ENCODE peak calls at places on chromosomes 13 and 19, in seven cellular contexts. T is fibroblast of gingiva; G is upper lobe of left lung; D is NCI-H1930; I is T-helper 9 cell; Q is hippocampal formation; N is stimulated activated CD8-positive, alpha-beta memory T cell treated with anti-CD3 and anti-CD28 coated beads, Interleukin-15, amount 100 ng/mL, for 1 hour. F is an unnamed sample.

GRCh38 chr13:113145911-113146598 is 12.4 kb upstream of the PROZ start:
- DNase-seq in D (no peak), G (no peak), T (no peak), Q (no peak), N (no peak), I (no peak), F (no peak)

GRCh38 chr19:57566396-57567256 is 7.0 kb upstream of the ZNF550 start:
- DNase-seq in D (no peak), N (no peak), T (peak; percentile 22), I (no peak), G (no peak), Q (no peak), F (no peak)

GRCh38 chr19:50380137-50380536 is 3.9 kb downstream of the NR1H2 start:
- DNase-seq in Q (no peak), T (no peak), N (no peak), G (no peak), D (no peak), I (no peak), F (no peak)

GRCh38 chr19:3817761-3818160 is 31.6 kb upstream of the MATK start:
- DNase-seq in D (no peak), G (no peak), T (no peak), N (no peak), I (no peak), Q (no peak), F (no peak)

GRCh38 chr13:40609972-40610726 is 56.3 kb downstream of the FOXO1 start:
- DNase-seq in I (no peak), Q (no peak), T (no peak), G (no peak), D (no peak), N (no peak), F (peak; percentile 10)

GRCh38 chr19:31451686-31452325 is 102.6 kb upstream of the TSHZ3 start:
- DNase-seq in T (no peak), G (no peak), Q (no peak), D (no peak), I (no peak), N (no peak), F (no peak)

GRCh38 chr13:111132948-111133347 is 17.8 kb downstream of the ARHGEF7 start:
- DNase-seq in I (no peak), D (no peak), N (no peak), Q (no peak), G (no peak), T (no peak), F (no peak)

GRCh38 chr13:27113436-27113835 is 58.2 kb downstream of the USP12 start:
- DNase-seq in Q (no peak), I (no peak), T (no peak), N (no peak), D (no peak), G (no peak), F (no peak)

GRCh38 chr19:21705393-21705792 is 62.0 kb downstream of the ZNF100 start:
- DNase-seq in T (no peak), G (no peak), N (no peak), D (no peak), Q (no peak), I (no peak), F (no peak)

GRCh38 chr19:12346896-12347295 is 13.5 kb upstream of the ZNF563 start:
- DNase-seq in Q (no peak), G (no peak), T (no peak), I (no peak), D (no peak), N (no peak), F (no peak)

GRCh38 chr13:45702869-45703391 is 810 bp downstream of the CBY2 start:
- DNase-seq in G (no peak), I (no peak), Q (no peak), N (no peak), D (no peak), T (no peak), F (no peak)

GRCh38 chr13:50594276-50594970 is 249.1 kb downstream of the DLEU7 start:
- DNase-seq in T (no peak), D (no peak), N (no peak), Q (no peak), I (no peak), G (peak; percentile 36), F (no peak)

GRCh38 chr13:29137016-29137415 is 316.9 kb downstream of the MTUS2 start:
- DNase-seq in T (no peak), I (no peak), D (no peak), N (no peak), G (no peak), Q (no peak), F (no peak)

GRCh38 chr13:93039131-93039530 is 187.5 kb upstream of the GPC6 start:
- DNase-seq in G (no peak), D (no peak), Q (no peak), N (no peak), T (no peak), I (no peak), F (no peak)

GRCh38 chr13:40192516-40193257 is 473.8 kb downstream of the FOXO1 start:
- DNase-seq in Q (peak; percentile 39), I (no peak), T (no peak), G (no peak), D (no peak), N (no peak), F (no peak)

GRCh38 chr19:18167975-18168645 is 5.5 kb upstream of the IFI30 start:
- DNase-seq in N (peak; percentile 24), T (no peak), D (no peak), I (peak; percentile 46), Q (no peak), G (no peak), F (peak; percentile 29)

GRCh38 chr13:98173431-98173921 is 3.6 kb downstream of the RNF113B start:
- DNase-seq in N (no peak), I (no peak), T (peak; percentile 96), D (no peak), G (no peak), Q (no peak), F (peak; percentile 28)

GRCh38 chr19:19342086-19343015 is 21.7 kb downstream of the MAU2 start:
- DNase-seq in T (peak; percentile 45), N (no peak), I (no peak), D (peak; percentile 39), Q (peak; percentile 23), G (peak; percentile 93), F (peak; percentile 30)

GRCh38 chr13:45473627-45474026 is 8.9 kb downstream of the COG3 start:
- DNase-seq in T (no peak), Q (no peak), D (no peak), N (no peak), G (no peak), I (no peak), F (no peak)

GRCh38 chr19:19418548-19419260 is 13.2 kb downstream of the GATAD2A start:
- DNase-seq in I (no peak), G (no peak), T (no peak), D (no peak), Q (no peak), N (no peak), F (no peak)

GRCh38 chr13:113855931-113856715 is 7.8 kb downstream of the GAS6 start:
- DNase-seq in T (no peak), G (peak; percentile 68), N (no peak), I (no peak), D (no peak), Q (no peak), F (no peak)

GRCh38 chr19:1134431-1134830 is 30.6 kb downstream of the GPX4 start:
- DNase-seq in G (no peak), T (no peak), N (no peak), Q (no peak), I (no peak), D (no peak), F (no peak)

GRCh38 chr13:45446181-45446580 is 18.6 kb upstream of the COG3 start:
- DNase-seq in Q (no peak), I (no peak), T (peak; percentile 26), G (no peak), N (no peak), D (no peak), F (no peak)

GRCh38 chr19:32392946-32393345 is 12.6 kb upstream of the DPY19L3 start:
- DNase-seq in Q (no peak), N (no peak), I (no peak), D (no peak), T (no peak), G (no peak), F (no peak)

GRCh38 chr19:35766571-35767104 is 8.7 kb downstream of the PROSER3 start:
- DNase-seq in I (no peak), T (no peak), D (no peak), Q (no peak), N (no peak), G (no peak), F (no peak)

GRCh38 chr19:1949304-1950101 is 8.5 kb downstream of the CSNK1G2 start:
- DNase-seq in I (no peak), N (no peak), T (no peak), Q (no peak), G (peak; percentile 79), D (no peak), F (no peak)

GRCh38 chr19:15640294-15640903 is at the start of gene CYP4F3:
- DNase-seq in Q (no peak), I (no peak), N (no peak), T (no peak), D (no peak), G (peak; percentile 72), F (peak; percentile 93)

GRCh38 chr19:49157445-49158224 is at the start of gene TRPM4:
- DNase-seq in I (no peak), T (peak; percentile 68), Q (peak; percentile 61), D (peak; percentile 90), N (no peak), G (peak; percentile 96), F (peak; percentile 87)

GRCh38 chr19:47779524-47780214 is 1.2 kb downstream of the SELENOW start:
- DNase-seq in I (no peak), N (no peak), D (no peak), T (no peak), G (no peak), Q (peak; percentile 19), F (no peak)

GRCh38 chr19:49097453-49098288 is 12.4 kb downstream of the SNRNP70 start:
- DNase-seq in N (peak; percentile 57), D (peak; percentile 76), T (peak; percentile 71), I (peak; percentile 57), Q (peak; percentile 42), G (no peak), F (peak; percentile 65)

GRCh38 chr19:11137542-11138384 is 17.8 kb downstream of the SPC24 start:
- DNase-seq in I (peak; percentile 46), N (no peak), G (no peak), T (peak; percentile 95), Q (peak; percentile 50), D (peak; percentile 64), F (peak; percentile 75)

GRCh38 chr19:33177417-33177976 is 16.6 kb upstream of the LRP3 start:
- DNase-seq in T (no peak), G (no peak), Q (no peak), D (peak; percentile 75), I (peak; percentile 69), N (peak; percentile 61), F (peak; percentile 72)

GRCh38 chr13:66765559-66765958 is 464.6 kb downstream of the PCDH9 start:
- DNase-seq in D (no peak), I (no peak), T (no peak), Q (no peak), N (no peak), G (no peak), F (no peak)

GRCh38 chr13:30615851-30616311 is 1.8 kb upstream of the USPL1 start:
- DNase-seq in T (peak; percentile 20), G (no peak), D (no peak), N (no peak), Q (no peak), I (no peak), F (peak; percentile 30)

GRCh38 chr13:101655435-101655834 is 203.0 kb downstream of the ITGBL1 start:
- DNase-seq in D (no peak), N (no peak), T (no peak), Q (no peak), I (no peak), G (no peak), F (no peak)

GRCh38 chr19:48123907-48124675 is 13.5 kb upstream of the PLA2G4C start:
- DNase-seq in Q (no peak), G (no peak), D (no peak), N (no peak), T (peak; percentile 18), I (no peak), F (no peak)

GRCh38 chr19:23799321-23799720 is 40.6 kb upstream of the ZNF681 start:
- DNase-seq in G (no peak), Q (no peak), I (peak; percentile 16), D (no peak), T (no peak), N (no peak), F (no peak)

GRCh38 chr19:18667531-18668251 is 15.8 kb upstream of the CRTC1 start:
- DNase-seq in G (peak; percentile 84), I (no peak), Q (no peak), D (no peak), T (no peak), N (no peak), F (no peak)